ENCODE peak calls at places on chromosomes 5 and 9, in six cellular contexts. U is GM23338, Y is ovary, N is heart left ventricle, Z is uterus, X is right cardiac atrium. D is an unnamed sample. For H3K4me1, the result is how much of the 10 kb centered on the place peaks cover.

GRCh38 chr5:6576861-6577501 is 55.9 kb downstream of the NSUN2 start:
- DNase-seq in U (peak), Y (no peak), N (no peak), Z (no peak), X (no peak), D (no peak)

GRCh38 chr5:65961644-65962043 is 35.3 kb downstream of the ERBIN start:
- DNase-seq in U (no peak), Y (no peak), N (no peak), Z (no peak), X (no peak), D (no peak)

GRCh38 chr5:111668713-111669112 is 88.3 kb downstream of the NREP start:
- DNase-seq in U (no peak), Y (no peak), N (no peak), Z (no peak), X (no peak), D (no peak)

GRCh38 chr9:130927995-130928900 is 10.8 kb downstream of the FIBCD1 start:
- DNase-seq in U (no peak), Y (no peak), N (peak), Z (no peak), X (peak), D (no peak)

GRCh38 chr9:114662081-114662989 is 4.7 kb upstream of the TEX53 start:
- DNase-seq in U (peak), Y (peak), N (peak), Z (no peak), X (no peak), D (no peak)

GRCh38 chr5:74130141-74130897 is 504.3 kb downstream of the ARHGEF28 start:
- DNase-seq in U (no peak), Y (no peak), N (no peak), Z (no peak), X (peak), D (no peak)

GRCh38 chr9:121197135-121197534 is 4.5 kb downstream of the RAB14 start:
- DNase-seq in U (no peak), Y (no peak), N (no peak), Z (no peak), X (no peak), D (no peak)

GRCh38 chr9:133948138-133948537 is 44.0 kb downstream of the VAV2 start:
- DNase-seq in U (no peak), Y (peak), N (no peak), Z (no peak), X (peak), D (peak)

GRCh38 chr5:159094745-159095144 is 5.0 kb downstream of the EBF1 start:
- DNase-seq in U (peak), Y (peak), N (peak), Z (peak), X (peak), D (peak)

GRCh38 chr5:172602712-172603289 is 38.3 kb upstream of the NEURL1B start:
- DNase-seq in U (no peak), Y (peak), N (no peak), Z (peak), X (peak), D (no peak)

GRCh38 chr5:170635706-170636105 is 131.9 kb downstream of the KCNIP1 start:
- DNase-seq in U (no peak), Y (no peak), N (no peak), Z (no peak), X (no peak), D (peak)

GRCh38 chr5:91556-92263 is at the start of gene PLEKHG4B:
- DNase-seq in U (peak), Y (peak), N (no peak), Z (no peak), X (no peak), D (no peak)

GRCh38 chr5:64286381-64286780 is 120.7 kb downstream of the RNF180 start:
- DNase-seq in U (no peak), Y (no peak), N (no peak), Z (no peak), X (no peak), D (no peak)

GRCh38 chr9:93911871-93912554 is 43.1 kb downstream of the BARX1 start:
- DNase-seq in U (peak), Y (no peak), N (peak), Z (peak), X (peak), D (no peak)

GRCh38 chr5:35436441-35437057 is 181.1 kb upstream of the SPEF2 start:
- DNase-seq in U (peak), Y (no peak), N (no peak), Z (no peak), X (no peak), D (no peak)

GRCh38 chr9:131429121-131430012 is 35.5 kb downstream of the PRRC2B start:
- DNase-seq in U (no peak), Y (no peak), N (no peak), Z (no peak), X (no peak), D (no peak)

GRCh38 chr9:27537027-27537435 is 7.4 kb upstream of the MOB3B start:
- DNase-seq in U (peak), Y (no peak), N (no peak), Z (no peak), X (no peak), D (no peak)

GRCh38 chr5:177426566-177427210 is at the start of gene GRK6:
- DNase-seq in U (peak), Y (peak), N (peak), Z (peak), X (peak), D (peak)

GRCh38 chr5:143229896-143230675 is 173.4 kb downstream of the NR3C1 start:
- DNase-seq in U (no peak), Y (no peak), N (no peak), Z (no peak), X (no peak), D (no peak)

GRCh38 chr5:172565455-172565854 is 75.6 kb upstream of the NEURL1B start:
- DNase-seq in U (no peak), Y (no peak), N (no peak), Z (no peak), X (no peak), D (no peak)

GRCh38 chr5:126234563-126235195 is 188.5 kb upstream of the GRAMD2B start:
- DNase-seq in U (peak), Y (no peak), N (no peak), Z (no peak), X (no peak), D (no peak)

GRCh38 chr5:90941002-90941720 is 382.6 kb downstream of the ADGRV1 start:
- DNase-seq in U (no peak), Y (no peak), N (no peak), Z (no peak), X (no peak), D (no peak)

GRCh38 chr5:160240350-160240749 is 11.0 kb downstream of the FABP6 start:
- DNase-seq in U (no peak), Y (no peak), N (no peak), Z (no peak), X (no peak), D (no peak)

GRCh38 chr5:180491496-180491895 is 2.7 kb upstream of the CNOT6 start:
- DNase-seq in U (peak), Y (no peak), N (no peak), Z (no peak), X (no peak), D (no peak)

GRCh38 chr5:73816656-73817420 is 190.8 kb downstream of the ARHGEF28 start:
- DNase-seq in U (no peak), Y (no peak), N (no peak), Z (no peak), X (no peak), D (no peak)

GRCh38 chr5:174426388-174426787 is 298.0 kb upstream of the MSX2 start:
- DNase-seq in U (no peak), Y (no peak), N (no peak), Z (no peak), X (no peak), D (no peak)

GRCh38 chr9:134358026-134358967 is 32.0 kb downstream of the RXRA start:
- DNase-seq in U (no peak), Y (peak), N (peak), Z (no peak), X (peak), D (peak)

GRCh38 chr5:123520677-123521247 is 8.8 kb downstream of the CSNK1G3 start:
- DNase-seq in U (no peak), Y (no peak), N (no peak), Z (no peak), X (no peak), D (no peak)

GRCh38 chr5:85823462-85824426 is 794.0 kb upstream of the COX7C start:
- DNase-seq in U (no peak), Y (no peak), N (no peak), Z (no peak), X (no peak), D (no peak)

GRCh38 chr5:138109463-138110265 is 25.8 kb downstream of the WNT8A start:
- DNase-seq in U (no peak), Y (no peak), N (no peak), Z (no peak), X (no peak), D (no peak)

GRCh38 chr9:4196886-4197285 is 103.0 kb downstream of the GLIS3 start:
- DNase-seq in U (no peak), Y (no peak), N (no peak), Z (no peak), X (no peak), D (no peak)

GRCh38 chr9:124972241-124972770 is 31.4 kb upstream of the GOLGA1 start:
- DNase-seq in U (no peak), Y (no peak), N (no peak), Z (no peak), X (no peak), D (no peak)

DNA sequence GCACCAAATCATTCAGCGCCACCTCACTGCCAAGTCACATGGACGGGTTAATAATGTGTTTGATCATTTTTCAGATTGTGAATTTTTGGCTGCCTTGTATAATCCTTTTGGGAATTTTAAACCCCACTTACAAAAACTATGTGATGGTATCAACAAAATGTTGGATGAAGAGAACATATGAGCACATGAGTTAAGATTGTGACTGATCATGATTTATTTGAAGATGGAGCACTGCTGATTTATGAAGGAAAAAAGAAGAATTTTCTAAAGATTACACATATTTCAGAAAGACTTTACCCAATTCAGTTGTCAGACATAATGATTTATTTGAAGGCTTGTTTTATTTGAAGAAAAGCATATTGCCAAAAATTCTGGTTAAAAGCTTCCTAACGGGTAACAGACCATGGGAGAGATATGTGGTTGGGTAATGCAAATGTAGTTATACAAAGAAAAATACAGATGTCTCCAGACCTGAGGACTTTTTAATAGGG is 37.4 kb downstream of the TNFAIP8 start:
- DNase-seq in U (no peak), Y (no peak), N (no peak), Z (no peak), X (no peak), D (no peak)
- H3K4me3 ChIP-seq in U (no peak), Y (no peak), N (no peak), Z (no peak), X (no peak), D (no peak)

GRCh38 chr9:122381206-122381950 is 10.6 kb downstream of the PTGS1 start:
- DNase-seq in U (no peak), Y (no peak), N (no peak), Z (no peak), X (no peak), D (no peak)

GRCh38 chr9:122378236-122378635 is 7.4 kb downstream of the PTGS1 start:
- DNase-seq in U (no peak), Y (no peak), N (no peak), Z (no peak), X (no peak), D (no peak)

GRCh38 chr9:122377241-122378164 is 6.7 kb downstream of the PTGS1 start:
- DNase-seq in U (no peak), Y (no peak), N (no peak), Z (no peak), X (no peak), D (no peak)

GRCh38 chr9:122380293-122380692 is 9.5 kb downstream of the PTGS1 start:
- DNase-seq in U (no peak), Y (no peak), N (no peak), Z (no peak), X (no peak), D (no peak)

DNA sequence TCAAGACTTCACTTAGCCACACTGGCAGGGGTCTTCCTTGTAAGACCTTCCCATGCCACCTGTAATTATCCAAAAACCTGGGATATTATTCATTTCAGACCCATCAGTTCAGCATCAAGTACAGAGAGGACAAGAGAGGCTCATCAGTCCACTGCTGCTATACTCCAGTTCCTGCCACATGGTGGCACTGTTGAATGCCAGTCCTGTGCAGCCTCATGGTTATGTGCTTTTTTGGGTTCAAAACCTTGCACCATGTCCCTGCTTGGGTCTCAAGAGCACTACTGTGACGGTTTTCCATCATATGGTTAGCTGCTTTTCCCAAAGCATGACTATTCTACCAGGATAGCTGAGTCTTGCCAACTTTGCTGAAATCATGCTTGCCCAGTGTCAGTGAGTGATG is 8.5 kb downstream of the PTGS1 start:
- DNase-seq in U (peak), Y (no peak), N (no peak), Z (no peak), X (no peak), D (no peak)
- H3K4me1 ChIP-seq in U (under half), Y (under half), N (under half), Z (under half), X (under half), D (under half)

GRCh38 chr5:157539623-157540022 is 36.0 kb downstream of the ADAM19 start:
- DNase-seq in U (no peak), Y (no peak), N (no peak), Z (no peak), X (no peak), D (no peak)
- H3K4me3 ChIP-seq in U (no peak), Y (no peak), N (no peak), Z (no peak), X (no peak), D (no peak)

GRCh38 chr9:98460704-98461103 is 205.3 kb upstream of the TBC1D2 start:
- DNase-seq in U (no peak), Y (no peak), N (no peak), Z (no peak), X (no peak), D (no peak)

GRCh38 chr9:98468567-98469239 is 213.3 kb upstream of the TBC1D2 start:
- DNase-seq in U (no peak), Y (no peak), N (no peak), Z (no peak), X (no peak), D (no peak)

GRCh38 chr9:98462310-98462709 is 206.9 kb upstream of the TBC1D2 start:
- DNase-seq in U (no peak), Y (no peak), N (no peak), Z (no peak), X (no peak), D (no peak)

GRCh38 chr9:98471185-98471584 is 215.7 kb upstream of the TBC1D2 start:
- DNase-seq in U (no peak), Y (no peak), N (no peak), Z (no peak), X (no peak), D (no peak)

DNA sequence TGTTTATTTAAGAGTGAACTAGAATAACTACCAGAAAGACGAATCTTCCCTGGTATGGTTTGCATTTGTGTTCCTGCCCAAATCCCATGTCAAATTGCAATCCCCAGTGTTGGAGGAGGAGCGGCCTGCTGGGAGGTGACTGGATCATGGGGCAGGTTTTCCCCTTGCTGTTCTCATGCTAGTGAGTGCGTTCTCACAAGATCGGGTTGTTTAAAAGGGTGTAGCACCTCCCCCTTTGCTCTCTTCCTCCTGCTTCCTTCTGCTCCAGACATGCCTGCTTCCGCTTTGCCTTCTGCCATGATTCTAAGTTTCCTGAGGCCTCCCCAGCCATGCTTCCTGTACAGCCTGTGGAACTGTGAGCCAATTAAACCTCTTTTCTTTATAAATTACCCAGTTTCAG is 210.3 kb upstream of the TBC1D2 start:
- DNase-seq in U (peak), Y (no peak), N (no peak), Z (no peak), X (no peak), D (no peak)
- H3K4me1 ChIP-seq in U (under half), Y (under half), N (under half), Z (under half), X (under half), D (under half)

GRCh38 chr5:52269395-52269794 is 518.3 kb upstream of the ITGA1 start:
- DNase-seq in U (peak), Y (no peak), N (no peak), Z (no peak), X (no peak), D (no peak)
- H3K4me3 ChIP-seq in U (no peak), Y (no peak), N (no peak), Z (no peak), X (no peak), D (no peak)

DNA sequence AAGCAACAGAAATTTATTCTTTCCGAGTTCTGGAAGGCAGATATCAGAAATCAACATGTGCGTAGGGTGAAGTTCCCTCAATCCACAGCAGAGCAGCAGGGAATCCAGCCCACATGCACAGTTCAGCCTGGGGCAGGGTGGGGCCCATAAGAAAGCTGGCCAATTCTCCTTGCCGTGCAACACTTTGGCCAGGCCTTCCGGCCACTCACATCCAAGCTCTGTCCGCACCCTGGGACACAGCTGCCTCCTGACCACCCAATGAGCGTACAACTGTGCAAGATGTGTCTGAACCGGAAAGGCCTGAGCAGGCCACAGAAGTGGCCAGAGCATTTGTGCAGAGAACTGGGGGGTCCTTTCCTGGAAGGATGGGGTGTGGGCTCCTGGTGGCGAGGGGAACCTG is 274.9 kb downstream of the GADD45G start:
- DNase-seq in U (no peak), Y (no peak), N (peak), Z (peak), X (peak), D (peak)
- H3K4me1 ChIP-seq in U (under half), Y (under half), N (under half), Z (under half), X (under half), D (under half)

GRCh38 chr9:128202648-128203023 is 543 bp upstream of the DNM1 start:
- DNase-seq in U (no peak), Y (no peak), N (no peak), Z (no peak), X (no peak), D (no peak)
- H3K4me3 ChIP-seq in U (peak), Y (no peak), N (no peak), Z (no peak), X (no peak), D (no peak)

DNA sequence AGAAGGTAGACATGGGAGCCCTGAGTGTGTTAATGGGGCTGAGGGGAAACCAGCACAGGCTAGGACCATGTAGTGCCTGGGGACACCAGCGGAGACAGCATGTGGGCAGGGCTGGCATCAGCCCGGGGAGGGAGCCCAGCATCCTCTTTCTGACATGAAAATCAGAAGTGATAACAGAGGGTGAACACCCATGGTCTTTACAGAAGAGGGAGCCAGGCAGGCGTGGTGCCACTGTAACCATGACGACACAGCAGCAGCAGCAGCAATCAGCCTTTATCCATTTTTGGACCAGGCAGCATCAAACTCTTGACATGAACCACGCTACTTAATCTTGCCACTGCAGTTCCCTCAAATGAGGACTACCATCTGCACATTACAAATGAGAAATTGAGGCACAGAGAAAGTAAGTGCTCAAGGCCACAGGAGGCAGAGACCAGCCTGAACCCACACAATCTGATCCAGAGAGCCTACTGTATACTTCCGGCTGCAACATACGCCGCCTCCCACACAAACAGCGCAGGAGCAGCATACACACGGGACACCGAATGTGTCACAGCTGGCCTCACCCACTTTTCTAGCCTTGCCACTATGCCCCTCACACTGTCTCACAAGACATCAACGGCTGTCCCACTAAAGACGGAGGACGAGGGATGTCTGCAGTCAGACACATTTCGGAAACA is 23.8 kb downstream of the CAMSAP1 start:
- DNase-seq in U (no peak), Y (no peak), N (no peak), Z (no peak), X (peak), D (no peak)
- H3K4me1 ChIP-seq in U (under half), Y (under half), N (under half), Z (under half), X (under half), D (under half)

GRCh38 chr9:859251-859650 is 17.8 kb downstream of the DMRT1 start:
- DNase-seq in U (no peak), Y (no peak), N (no peak), Z (no peak), X (no peak), D (no peak)

DNA sequence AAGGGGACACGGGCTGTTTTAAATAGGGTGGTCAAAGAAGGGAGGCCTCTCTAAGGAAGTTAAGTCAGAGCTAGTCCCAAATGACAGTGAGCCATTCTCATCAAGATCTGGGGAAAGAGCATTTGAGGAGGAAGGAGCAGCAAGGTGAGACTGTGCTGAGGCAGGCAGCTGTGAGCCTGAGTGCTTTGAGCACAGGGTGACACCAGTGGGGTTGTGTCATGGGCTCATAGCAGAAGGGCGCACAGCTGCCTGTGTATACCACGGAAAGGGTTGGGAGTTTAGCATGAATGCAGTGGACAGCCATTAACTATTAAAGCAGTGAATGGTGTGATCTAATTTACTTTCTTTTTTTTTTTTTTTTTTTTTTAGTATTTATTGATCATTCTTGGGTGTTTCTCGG is 19.2 kb downstream of the DMRT1 start:
- DNase-seq in U (no peak), Y (no peak), N (no peak), Z (no peak), X (no peak), D (no peak)
- H3K4me3 ChIP-seq in U (no peak), Y (no peak), N (no peak), Z (no peak), X (no peak), D (no peak)

D was measured in aorta.